ENCODE peak calls at places on chromosomes 11 and 22, in eight cellular contexts. One of them, this sample, is unnamed.

GRCh38 chr22:22141771-22142591 is 102.6 kb upstream of the VPREB1 start:
- DNase-seq in endothelial cell: no peak
- DNase-seq in A549: no peak
- DNase-seq in HCT116: no peak
- DNase-seq in astrocyte of the spinal cord: no peak
- DNase-seq in astrocyte of the cerebellum: no peak
- DNase-seq in activated B cell treated with CpG ODN at 0.5 μM for 24 hours: no peak
- DNase-seq in mesothelial cell of epicardium: no peak
- DNase-seq in this sample: no peak

GRCh38 chr11:72635931-72636330 is 38.3 kb downstream of the PDE2A start:
- DNase-seq in endothelial cell: no peak
- DNase-seq in A549: no peak
- DNase-seq in HCT116: no peak
- DNase-seq in astrocyte of the spinal cord: no peak
- DNase-seq in astrocyte of the cerebellum: no peak
- DNase-seq in activated B cell treated with CpG ODN at 0.5 μM for 24 hours: no peak
- DNase-seq in mesothelial cell of epicardium: no peak
- DNase-seq in this sample: no peak

GRCh38 chr11:69008774-69009440 is 4.1 kb downstream of the MRGPRF start:
- DNase-seq in endothelial cell: no peak
- DNase-seq in A549: peak
- DNase-seq in HCT116: peak
- DNase-seq in astrocyte of the spinal cord: peak
- DNase-seq in astrocyte of the cerebellum: peak
- DNase-seq in activated B cell treated with CpG ODN at 0.5 μM for 24 hours: no peak
- DNase-seq in mesothelial cell of epicardium: no peak
- DNase-seq in this sample: no peak

GRCh38 chr11:69646493-69647201 is 5.7 kb downstream of the CCND1 start:
- DNase-seq in endothelial cell: no peak
- DNase-seq in A549: no peak
- DNase-seq in HCT116: no peak
- DNase-seq in astrocyte of the spinal cord: no peak
- DNase-seq in astrocyte of the cerebellum: no peak
- DNase-seq in activated B cell treated with CpG ODN at 0.5 μM for 24 hours: no peak
- DNase-seq in mesothelial cell of epicardium: no peak
- DNase-seq in this sample: no peak

GRCh38 chr11:78290293-78291176 is 101.8 kb downstream of the USP35 start:
- DNase-seq in endothelial cell: no peak
- DNase-seq in A549: no peak
- DNase-seq in HCT116: no peak
- DNase-seq in astrocyte of the spinal cord: peak
- DNase-seq in astrocyte of the cerebellum: no peak
- DNase-seq in activated B cell treated with CpG ODN at 0.5 μM for 24 hours: no peak
- DNase-seq in mesothelial cell of epicardium: no peak
- DNase-seq in this sample: no peak

GRCh38 chr11:91859666-91860065 is 365.0 kb upstream of the FAT3 start:
- DNase-seq in endothelial cell: no peak
- DNase-seq in A549: no peak
- DNase-seq in HCT116: no peak
- DNase-seq in astrocyte of the spinal cord: no peak
- DNase-seq in astrocyte of the cerebellum: no peak
- DNase-seq in activated B cell treated with CpG ODN at 0.5 μM for 24 hours: no peak
- DNase-seq in mesothelial cell of epicardium: no peak
- DNase-seq in this sample: no peak

GRCh38 chr11:85029964-85030363 is 597.2 kb downstream of the DLG2 start:
- DNase-seq in endothelial cell: no peak
- DNase-seq in A549: no peak
- DNase-seq in HCT116: no peak
- DNase-seq in astrocyte of the spinal cord: peak
- DNase-seq in astrocyte of the cerebellum: no peak
- DNase-seq in activated B cell treated with CpG ODN at 0.5 μM for 24 hours: no peak
- DNase-seq in mesothelial cell of epicardium: no peak
- DNase-seq in this sample: no peak

GRCh38 chr22:46094676-46095075 is 55.6 kb upstream of the PPARA start:
- DNase-seq in endothelial cell: no peak
- DNase-seq in A549: no peak
- DNase-seq in HCT116: no peak
- DNase-seq in astrocyte of the spinal cord: no peak
- DNase-seq in astrocyte of the cerebellum: no peak
- DNase-seq in activated B cell treated with CpG ODN at 0.5 μM for 24 hours: no peak
- DNase-seq in mesothelial cell of epicardium: no peak
- DNase-seq in this sample: no peak

GRCh38 chr22:46071451-46072029 is 78.8 kb upstream of the PPARA start:
- DNase-seq in endothelial cell: no peak
- DNase-seq in A549: no peak
- DNase-seq in HCT116: peak
- DNase-seq in astrocyte of the spinal cord: peak
- DNase-seq in astrocyte of the cerebellum: peak
- DNase-seq in activated B cell treated with CpG ODN at 0.5 μM for 24 hours: peak
- DNase-seq in mesothelial cell of epicardium: peak
- DNase-seq in this sample: no peak

GRCh38 chr11:63945482-63946163 is 6.8 kb downstream of the NAA40 start:
- DNase-seq in endothelial cell: peak
- DNase-seq in A549: peak
- DNase-seq in HCT116: peak
- DNase-seq in astrocyte of the spinal cord: peak
- DNase-seq in astrocyte of the cerebellum: peak
- DNase-seq in activated B cell treated with CpG ODN at 0.5 μM for 24 hours: no peak
- DNase-seq in mesothelial cell of epicardium: peak
- DNase-seq in this sample: peak

GRCh38 chr22:41074941-41075710 is 17.3 kb upstream of the EP300 start:
- DNase-seq in endothelial cell: no peak
- DNase-seq in A549: no peak
- DNase-seq in HCT116: no peak
- DNase-seq in astrocyte of the spinal cord: no peak
- DNase-seq in astrocyte of the cerebellum: no peak
- DNase-seq in activated B cell treated with CpG ODN at 0.5 μM for 24 hours: no peak
- DNase-seq in mesothelial cell of epicardium: no peak
- DNase-seq in this sample: no peak

GRCh38 chr22:30314918-30315317 is 11.8 kb downstream of the TBC1D10A start:
- DNase-seq in endothelial cell: no peak
- DNase-seq in A549: no peak
- DNase-seq in HCT116: no peak
- DNase-seq in astrocyte of the spinal cord: no peak
- DNase-seq in astrocyte of the cerebellum: no peak
- DNase-seq in activated B cell treated with CpG ODN at 0.5 μM for 24 hours: no peak
- DNase-seq in mesothelial cell of epicardium: no peak
- DNase-seq in this sample: no peak

GRCh38 chr11:15159085-15159484 is 44.4 kb downstream of the INSC start:
- DNase-seq in endothelial cell: peak
- DNase-seq in A549: peak
- DNase-seq in HCT116: peak
- DNase-seq in astrocyte of the spinal cord: peak
- DNase-seq in astrocyte of the cerebellum: no peak
- DNase-seq in activated B cell treated with CpG ODN at 0.5 μM for 24 hours: no peak
- DNase-seq in mesothelial cell of epicardium: no peak
- DNase-seq in this sample: no peak

GRCh38 chr11:129223701-129224149 is 31.6 kb upstream of the ARHGAP32 start:
- DNase-seq in endothelial cell: no peak
- DNase-seq in A549: no peak
- DNase-seq in HCT116: no peak
- DNase-seq in astrocyte of the spinal cord: no peak
- DNase-seq in astrocyte of the cerebellum: no peak
- DNase-seq in activated B cell treated with CpG ODN at 0.5 μM for 24 hours: no peak
- DNase-seq in mesothelial cell of epicardium: no peak
- DNase-seq in this sample: no peak

GRCh38 chr11:13260963-13261599 is 16.5 kb upstream of the BMAL1 start:
- DNase-seq in endothelial cell: no peak
- DNase-seq in A549: no peak
- DNase-seq in HCT116: no peak
- DNase-seq in astrocyte of the spinal cord: peak
- DNase-seq in astrocyte of the cerebellum: no peak
- DNase-seq in activated B cell treated with CpG ODN at 0.5 μM for 24 hours: no peak
- DNase-seq in mesothelial cell of epicardium: no peak
- DNase-seq in this sample: no peak

GRCh38 chr11:71454470-71455113 is 1.6 kb downstream of the NADSYN1 start:
- DNase-seq in endothelial cell: no peak
- DNase-seq in A549: no peak
- DNase-seq in HCT116: no peak
- DNase-seq in astrocyte of the spinal cord: no peak
- DNase-seq in astrocyte of the cerebellum: no peak
- DNase-seq in activated B cell treated with CpG ODN at 0.5 μM for 24 hours: no peak
- DNase-seq in mesothelial cell of epicardium: no peak
- DNase-seq in this sample: no peak

GRCh38 chr11:120061761-120062560 is 76.0 kb downstream of the TRIM29 start:
- DNase-seq in endothelial cell: no peak
- DNase-seq in A549: no peak
- DNase-seq in HCT116: no peak
- DNase-seq in astrocyte of the spinal cord: no peak
- DNase-seq in astrocyte of the cerebellum: no peak
- DNase-seq in activated B cell treated with CpG ODN at 0.5 μM for 24 hours: no peak
- DNase-seq in mesothelial cell of epicardium: peak
- DNase-seq in this sample: no peak

GRCh38 chr11:74487875-74488274 is 5.6 kb downstream of the LIPT2 start:
- DNase-seq in endothelial cell: no peak
- DNase-seq in A549: no peak
- DNase-seq in HCT116: peak
- DNase-seq in astrocyte of the spinal cord: no peak
- DNase-seq in astrocyte of the cerebellum: no peak
- DNase-seq in activated B cell treated with CpG ODN at 0.5 μM for 24 hours: no peak
- DNase-seq in mesothelial cell of epicardium: no peak
- DNase-seq in this sample: no peak
- TF ChIP-seq CTCF in endothelial cell: no peak
- TF ChIP-seq CTCF in A549: peak
- TF ChIP-seq CTCF in HCT116: peak
- TF ChIP-seq CTCF in astrocyte of the spinal cord: peak
- TF ChIP-seq CTCF in astrocyte of the cerebellum: no peak
- TF ChIP-seq CTCF in activated B cell treated with CpG ODN at 0.5 μM for 24 hours: no peak
- TF ChIP-seq CTCF in mesothelial cell of epicardium: no peak
- TF ChIP-seq CTCF in this sample: no peak

GRCh38 chr11:94876222-94876621 is 97.1 kb downstream of the CWC15 start:
- DNase-seq in endothelial cell: no peak
- DNase-seq in A549: no peak
- DNase-seq in HCT116: no peak
- DNase-seq in astrocyte of the spinal cord: no peak
- DNase-seq in astrocyte of the cerebellum: no peak
- DNase-seq in activated B cell treated with CpG ODN at 0.5 μM for 24 hours: no peak
- DNase-seq in mesothelial cell of epicardium: no peak
- DNase-seq in this sample: no peak

GRCh38 chr11:94879006-94879405 is 94.3 kb downstream of the CWC15 start:
- DNase-seq in endothelial cell: no peak
- DNase-seq in A549: no peak
- DNase-seq in HCT116: no peak
- DNase-seq in astrocyte of the spinal cord: no peak
- DNase-seq in astrocyte of the cerebellum: no peak
- DNase-seq in activated B cell treated with CpG ODN at 0.5 μM for 24 hours: no peak
- DNase-seq in mesothelial cell of epicardium: no peak
- DNase-seq in this sample: no peak

GRCh38 chr11:94873910-94874575 is 99.3 kb downstream of the CWC15 start:
- DNase-seq in endothelial cell: no peak
- DNase-seq in A549: no peak
- DNase-seq in HCT116: no peak
- DNase-seq in astrocyte of the spinal cord: peak
- DNase-seq in astrocyte of the cerebellum: no peak
- DNase-seq in activated B cell treated with CpG ODN at 0.5 μM for 24 hours: no peak
- DNase-seq in mesothelial cell of epicardium: no peak
- DNase-seq in this sample: no peak

GRCh38 chr11:94877446-94878200 is 95.7 kb downstream of the CWC15 start:
- DNase-seq in endothelial cell: no peak
- DNase-seq in A549: no peak
- DNase-seq in HCT116: no peak
- DNase-seq in astrocyte of the spinal cord: peak
- DNase-seq in astrocyte of the cerebellum: no peak
- DNase-seq in activated B cell treated with CpG ODN at 0.5 μM for 24 hours: no peak
- DNase-seq in mesothelial cell of epicardium: no peak
- DNase-seq in this sample: no peak

GRCh38 chr11:94876645-94877445 is 96.5 kb downstream of the CWC15 start:
- DNase-seq in endothelial cell: no peak
- DNase-seq in A549: peak
- DNase-seq in HCT116: peak
- DNase-seq in astrocyte of the spinal cord: peak
- DNase-seq in astrocyte of the cerebellum: peak
- DNase-seq in activated B cell treated with CpG ODN at 0.5 μM for 24 hours: no peak
- DNase-seq in mesothelial cell of epicardium: peak
- DNase-seq in this sample: peak
- TF ChIP-seq CTCF in endothelial cell: no peak
- TF ChIP-seq CTCF in A549: peak
- TF ChIP-seq CTCF in HCT116: no peak
- TF ChIP-seq CTCF in astrocyte of the spinal cord: peak
- TF ChIP-seq CTCF in astrocyte of the cerebellum: peak
- TF ChIP-seq CTCF in activated B cell treated with CpG ODN at 0.5 μM for 24 hours: no peak
- TF ChIP-seq CTCF in mesothelial cell of epicardium: no peak
- TF ChIP-seq CTCF in this sample: no peak

GRCh38 chr22:17368144-17368726 is 1.0 kb upstream of the CECR2 start:
- DNase-seq in endothelial cell: no peak
- DNase-seq in A549: no peak
- DNase-seq in HCT116: no peak
- DNase-seq in astrocyte of the spinal cord: no peak
- DNase-seq in astrocyte of the cerebellum: no peak
- DNase-seq in activated B cell treated with CpG ODN at 0.5 μM for 24 hours: peak
- DNase-seq in mesothelial cell of epicardium: peak
- DNase-seq in this sample: no peak

GRCh38 chr22:17366329-17366728 is 2.9 kb upstream of the CECR2 start:
- DNase-seq in endothelial cell: no peak
- DNase-seq in A549: no peak
- DNase-seq in HCT116: no peak
- DNase-seq in astrocyte of the spinal cord: no peak
- DNase-seq in astrocyte of the cerebellum: no peak
- DNase-seq in activated B cell treated with CpG ODN at 0.5 μM for 24 hours: no peak
- DNase-seq in mesothelial cell of epicardium: no peak
- DNase-seq in this sample: no peak

GRCh38 chr22:17369553-17370035 is 334 bp downstream of the CECR2 start:
- DNase-seq in endothelial cell: peak
- DNase-seq in A549: no peak
- DNase-seq in HCT116: no peak
- DNase-seq in astrocyte of the spinal cord: no peak
- DNase-seq in astrocyte of the cerebellum: no peak
- DNase-seq in activated B cell treated with CpG ODN at 0.5 μM for 24 hours: no peak
- DNase-seq in mesothelial cell of epicardium: peak
- DNase-seq in this sample: no peak

GRCh38 chr22:17368727-17369552 is at the start of gene CECR2:
- DNase-seq in endothelial cell: peak
- DNase-seq in A549: no peak
- DNase-seq in HCT116: peak
- DNase-seq in astrocyte of the spinal cord: peak
- DNase-seq in astrocyte of the cerebellum: no peak
- DNase-seq in activated B cell treated with CpG ODN at 0.5 μM for 24 hours: peak
- DNase-seq in mesothelial cell of epicardium: peak
- DNase-seq in this sample: no peak

GRCh38 chr22:17366830-17367229 is 2.4 kb upstream of the CECR2 start:
- DNase-seq in endothelial cell: peak
- DNase-seq in A549: peak
- DNase-seq in HCT116: peak
- DNase-seq in astrocyte of the spinal cord: no peak
- DNase-seq in astrocyte of the cerebellum: no peak
- DNase-seq in activated B cell treated with CpG ODN at 0.5 μM for 24 hours: no peak
- DNase-seq in mesothelial cell of epicardium: peak
- DNase-seq in this sample: no peak
- TF ChIP-seq CTCF in endothelial cell: no peak
- TF ChIP-seq CTCF in A549: no peak
- TF ChIP-seq CTCF in HCT116: no peak
- TF ChIP-seq CTCF in astrocyte of the spinal cord: peak
- TF ChIP-seq CTCF in astrocyte of the cerebellum: peak
- TF ChIP-seq CTCF in activated B cell treated with CpG ODN at 0.5 μM for 24 hours: no peak
- TF ChIP-seq CTCF in mesothelial cell of epicardium: no peak
- TF ChIP-seq CTCF in this sample: no peak

GRCh38 chr22:37982938-37983859 is 1.2 kb downstream of the SOX10 start:
- DNase-seq in endothelial cell: peak
- DNase-seq in A549: no peak
- DNase-seq in HCT116: no peak
- DNase-seq in astrocyte of the spinal cord: no peak
- DNase-seq in astrocyte of the cerebellum: no peak
- DNase-seq in activated B cell treated with CpG ODN at 0.5 μM for 24 hours: no peak
- DNase-seq in mesothelial cell of epicardium: peak
- DNase-seq in this sample: no peak
- TF ChIP-seq CTCF in endothelial cell: peak
- TF ChIP-seq CTCF in A549: no peak
- TF ChIP-seq CTCF in HCT116: no peak
- TF ChIP-seq CTCF in astrocyte of the spinal cord: peak
- TF ChIP-seq CTCF in astrocyte of the cerebellum: peak
- TF ChIP-seq CTCF in activated B cell treated with CpG ODN at 0.5 μM for 24 hours: no peak
- TF ChIP-seq CTCF in mesothelial cell of epicardium: peak
- TF ChIP-seq CTCF in this sample: no peak

GRCh38 chr11:47376543-47377371 is 1.6 kb downstream of the SPI1 start:
- DNase-seq in endothelial cell: no peak
- DNase-seq in A549: no peak
- DNase-seq in HCT116: no peak
- DNase-seq in astrocyte of the spinal cord: no peak
- DNase-seq in astrocyte of the cerebellum: no peak
- DNase-seq in activated B cell treated with CpG ODN at 0.5 μM for 24 hours: peak
- DNase-seq in mesothelial cell of epicardium: no peak
- DNase-seq in this sample: no peak
- TF ChIP-seq CTCF in endothelial cell: no peak
- TF ChIP-seq CTCF in A549: no peak
- TF ChIP-seq CTCF in HCT116: no peak
- TF ChIP-seq CTCF in astrocyte of the spinal cord: no peak
- TF ChIP-seq CTCF in astrocyte of the cerebellum: no peak
- TF ChIP-seq CTCF in activated B cell treated with CpG ODN at 0.5 μM for 24 hours: no peak
- TF ChIP-seq CTCF in mesothelial cell of epicardium: no peak
- TF ChIP-seq CTCF in this sample: no peak